ENCODE peak calls at places on chromosomes 12 and 14, in ten cellular contexts. M is right lobe of liver, F is OCI-LY7, H is psoas muscle, X is AG10803, G is foreskin fibroblast, D is astrocyte of the spinal cord, B is PC-3, V is progenitor cell of endocrine pancreas, T is nephron progenitor cell. C is an unnamed sample.

GRCh38 chr12:124270671-124271070 is 24.2 kb upstream of the RFLNA start:
- DNase-seq in X (no peak), B (no peak), M (no peak), F (no peak), G (no peak), H (no peak), V (no peak), D (no peak), T (no peak), C (no peak)

GRCh38 chr14:61553730-61554641 is 141.3 kb upstream of the HIF1A start:
- DNase-seq in B (peak), H (peak), X (peak), F (no peak), T (no peak), V (no peak), M (peak), G (peak), D (peak), C (no peak)

GRCh38 chr12:51820721-51821422 is 27.6 kb downstream of the FIGNL2 start:
- DNase-seq in T (peak), B (peak), F (no peak), H (peak), G (peak), D (peak), V (peak), X (peak), M (peak), C (peak)

GRCh38 chr14:96105921-96106441 is 66.8 kb downstream of the C14orf132 start:
- DNase-seq in B (no peak), F (no peak), H (peak), T (no peak), M (peak), V (no peak), X (peak), G (peak), D (no peak), C (peak)

GRCh38 chr14:23101986-23102625 is 2.7 kb downstream of the CIROP start:
- DNase-seq in D (no peak), V (no peak), T (no peak), G (no peak), M (no peak), B (no peak), H (no peak), F (no peak), X (no peak), C (no peak)

GRCh38 chr14:64845878-64846277 is 33.8 kb downstream of the SPTB start:
- DNase-seq in X (peak), T (no peak), B (no peak), H (no peak), G (peak), D (peak), F (no peak), V (no peak), M (no peak), C (no peak)

GRCh38 chr14:72651715-72652114 is 242.2 kb downstream of the DPF3 start:
- DNase-seq in H (no peak), D (no peak), V (no peak), G (no peak), M (no peak), X (no peak), B (no peak), F (no peak), T (no peak), C (no peak)

GRCh38 chr14:99230271-99231141 is 41.5 kb downstream of the BCL11B start:
- DNase-seq in G (no peak), B (no peak), H (no peak), X (peak), D (no peak), T (no peak), V (no peak), F (no peak), M (no peak), C (no peak)

GRCh38 chr12:108697905-108698304 is 33.4 kb downstream of the CORO1C start:
- DNase-seq in H (no peak), D (no peak), G (no peak), B (no peak), V (no peak), M (no peak), F (no peak), T (no peak), X (no peak), C (no peak)

GRCh38 chr12:2876431-2877046 is 435 bp downstream of the FOXM1 start:
- DNase-seq in H (no peak), B (peak), G (peak), M (no peak), F (peak), X (peak), D (peak), V (no peak), T (no peak), C (peak)

GRCh38 chr14:95189400-95190162 is 32.3 kb upstream of the DICER1 start:
- DNase-seq in F (no peak), D (peak), T (no peak), X (peak), M (no peak), V (no peak), G (no peak), B (no peak), H (no peak), C (no peak)

GRCh38 chr12:125145196-125145595 is 80.0 kb downstream of the AACS start:
- DNase-seq in T (no peak), X (peak), M (no peak), G (peak), B (no peak), V (no peak), H (no peak), F (no peak), D (no peak), C (no peak)

GRCh38 chr14:70698288-70698687 is 56.6 kb downstream of the TTC9 start:
- DNase-seq in H (no peak), B (peak), D (peak), M (no peak), V (no peak), T (no peak), X (peak), G (peak), F (no peak), C (no peak)

GRCh38 chr14:72618424-72618823 is 275.5 kb downstream of the DPF3 start:
- DNase-seq in D (no peak), T (no peak), H (no peak), X (no peak), V (no peak), M (no peak), F (no peak), B (no peak), G (no peak), C (no peak)

GRCh38 chr12:15227004-15227679 is 5.9 kb upstream of the RERG start:
- DNase-seq in F (peak), T (peak), M (peak), H (peak), X (peak), B (peak), V (no peak), G (peak), D (peak), C (peak)

GRCh38 chr14:55127491-55127951 is 1.5 kb upstream of the LGALS3 start:
- DNase-seq in T (no peak), B (peak), F (no peak), M (no peak), V (no peak), X (no peak), D (no peak), H (no peak), G (peak), C (no peak)

GRCh38 chr12:98352218-98352811 is 163.1 kb upstream of the TMPO start:
- DNase-seq in X (peak), B (peak), F (no peak), G (peak), T (no peak), H (no peak), V (no peak), D (peak), M (no peak), C (peak)

GRCh38 chr14:99436247-99437180 is 44.1 kb downstream of the SETD3 start:
- DNase-seq in G (no peak), B (no peak), X (peak), M (no peak), H (no peak), T (no peak), F (no peak), V (no peak), D (peak), C (no peak)

GRCh38 chr14:91154851-91155625 is 41.2 kb downstream of the DGLUCY start:
- DNase-seq in G (peak), V (no peak), T (peak), F (no peak), D (peak), X (peak), B (peak), M (no peak), H (no peak), C (no peak)

GRCh38 chr14:30698463-30698862 is 76.3 kb downstream of the SCFD1 start:
- DNase-seq in V (no peak), B (no peak), X (no peak), T (no peak), M (no peak), H (no peak), G (no peak), F (no peak), D (no peak), C (no peak)

GRCh38 chr12:110224379-110225304 is 56.4 kb upstream of the ATP2A2 start:
- DNase-seq in X (peak), G (peak), B (peak), F (no peak), D (peak), H (no peak), T (no peak), V (no peak), M (no peak), C (no peak)

GRCh38 chr14:30227871-30228270 is 300.2 kb upstream of the PRKD1 start:
- DNase-seq in H (peak), B (peak), F (no peak), M (no peak), T (no peak), G (peak), X (peak), D (peak), V (no peak), C (no peak)

GRCh38 chr14:77979171-77979570 is 179.3 kb downstream of the ADCK1 start:
- DNase-seq in F (no peak), B (no peak), V (no peak), D (no peak), M (no peak), X (no peak), T (no peak), H (no peak), G (no peak), C (no peak)

GRCh38 chr12:47190271-47190750 is 110.6 kb upstream of the AMIGO2 start:
- DNase-seq in X (peak), T (no peak), B (peak), D (peak), G (peak), V (no peak), M (no peak), F (no peak), H (no peak), C (no peak)

GRCh38 chr14:68695871-68696665 is 96.8 kb downstream of the ZFP36L1 start:
- DNase-seq in T (no peak), F (no peak), X (no peak), B (no peak), H (no peak), M (no peak), D (no peak), V (no peak), G (no peak), C (no peak)

GRCh38 chr12:115255962-115256361 is 572.0 kb upstream of the TBX3 start:
- DNase-seq in G (no peak), V (no peak), D (no peak), B (no peak), T (no peak), F (no peak), M (no peak), H (no peak), X (no peak), C (no peak)

GRCh38 chr14:78758333-78758732 is 588.2 kb downstream of the NRXN3 start:
- DNase-seq in B (peak), T (peak), H (no peak), F (peak), D (peak), X (peak), V (no peak), M (no peak), G (peak), C (peak)

GRCh38 chr14:19949218-19949617 is 18.5 kb downstream of the OR4K1 start:
- DNase-seq in H (no peak), V (no peak), F (no peak), D (no peak), M (no peak), T (no peak), B (no peak), G (no peak), X (no peak), C (no peak)

GRCh38 chr14:75429562-75429961 is 1.7 kb downstream of the JDP2 start:
- DNase-seq in T (no peak), M (no peak), X (no peak), D (no peak), B (no peak), V (no peak), G (no peak), F (peak), H (no peak), C (no peak)
- TF ChIP-seq CTCF in T (no peak), M (no peak), X (no peak), D (no peak), B (no peak), V (no peak), G (no peak), F (no peak), H (no peak), C (no peak)

GRCh38 chr12:103326190-103326589 is 169.6 kb downstream of the C12orf42 start:
- DNase-seq in T (peak), D (no peak), B (peak), V (no peak), X (no peak), H (no peak), F (peak), G (no peak), M (no peak), C (peak)
- TF ChIP-seq CTCF in T (peak), D (no peak), B (peak), V (peak), X (peak), H (no peak), F (peak), G (no peak), M (peak), C (peak)

GRCh38 chr12:54003625-54004024 is 3.7 kb downstream of the HOXC9 start:
- DNase-seq in T (no peak), M (no peak), B (no peak), D (no peak), G (no peak), V (no peak), X (peak), H (no peak), F (no peak), C (no peak)

GRCh38 chr12:54004841-54005530 is 3.8 kb upstream of the HOXC8 start:
- DNase-seq in D (no peak), F (no peak), G (no peak), V (no peak), X (peak), M (no peak), B (no peak), T (peak), H (no peak), C (no peak)

GRCh38 chr12:54002915-54003339 is 3.0 kb downstream of the HOXC9 start:
- DNase-seq in G (no peak), D (no peak), T (no peak), M (no peak), F (no peak), V (no peak), H (no peak), X (no peak), B (no peak), C (no peak)

GRCh38 chr12:54005531-54005852 is 3.3 kb upstream of the HOXC8 start:
- DNase-seq in H (no peak), F (no peak), X (no peak), M (no peak), G (no peak), B (no peak), D (no peak), V (no peak), T (peak), C (no peak)

DNA sequence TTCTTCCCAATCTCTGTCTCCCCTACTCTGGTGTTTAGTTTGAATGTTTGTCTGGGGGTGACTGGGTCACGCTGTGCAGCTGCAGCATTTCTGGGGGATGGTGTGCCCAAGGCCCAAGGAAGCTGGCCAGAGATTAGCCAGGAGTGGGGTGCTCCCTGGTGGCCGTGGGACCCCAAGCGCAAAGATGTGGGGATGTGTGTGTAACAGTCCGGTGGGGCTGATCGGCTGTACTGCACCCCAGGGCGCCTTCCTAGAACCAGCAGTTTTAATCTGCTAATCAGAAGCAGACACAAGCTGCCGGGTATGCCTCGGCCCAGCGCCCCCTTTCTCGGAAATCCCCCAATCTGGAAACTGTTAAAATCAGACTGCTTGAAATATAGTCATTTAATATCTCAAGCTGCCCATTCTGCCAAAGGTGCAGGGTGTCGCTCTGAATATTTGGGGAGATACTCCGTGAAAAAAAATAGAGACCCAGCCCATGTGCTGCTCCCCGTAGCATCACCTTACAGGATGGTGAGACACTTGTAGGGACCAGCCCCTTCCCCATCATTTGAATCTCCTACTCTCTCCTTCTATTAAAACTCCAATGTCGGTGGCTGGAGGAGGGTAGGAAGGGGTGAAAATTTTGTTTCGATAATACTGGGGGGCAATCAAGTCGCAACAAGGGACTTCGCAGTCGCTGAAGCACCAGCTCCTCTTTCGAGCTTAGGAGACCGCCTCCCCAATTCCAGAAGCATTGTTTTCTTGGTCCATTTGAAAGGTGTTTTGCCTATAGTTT is 4.3 kb downstream of the HOXC9 start:
- DNase-seq in D (no peak), V (no peak), T (no peak), H (no peak), F (no peak), M (no peak), G (peak), X (peak), B (no peak), C (no peak)
- TF ChIP-seq CTCF in D (no peak), V (no peak), T (no peak), H (no peak), F (peak), M (no peak), G (no peak), X (peak), B (peak), C (peak)

GRCh38 chr12:6751767-6752166 is 1.2 kb downstream of the MLF2 start:
- DNase-seq in F (no peak), T (no peak), B (no peak), G (no peak), H (no peak), M (no peak), D (no peak), X (no peak), V (no peak), C (no peak)

GRCh38 chr12:6752181-6752930 is 585 bp downstream of the MLF2 start:
- DNase-seq in D (peak), B (peak), V (no peak), G (peak), X (peak), F (peak), T (peak), M (no peak), H (no peak), C (peak)

GRCh38 chr12:6754406-6754805 is 1.5 kb upstream of the MLF2 start:
- DNase-seq in T (no peak), D (no peak), X (no peak), V (no peak), M (no peak), G (no peak), H (no peak), F (no peak), B (no peak), C (no peak)

GRCh38 chr12:6753772-6754356 is 923 bp upstream of the MLF2 start:
- DNase-seq in D (no peak), F (no peak), T (peak), B (no peak), H (no peak), M (no peak), V (no peak), X (no peak), G (no peak), C (no peak)

DNA sequence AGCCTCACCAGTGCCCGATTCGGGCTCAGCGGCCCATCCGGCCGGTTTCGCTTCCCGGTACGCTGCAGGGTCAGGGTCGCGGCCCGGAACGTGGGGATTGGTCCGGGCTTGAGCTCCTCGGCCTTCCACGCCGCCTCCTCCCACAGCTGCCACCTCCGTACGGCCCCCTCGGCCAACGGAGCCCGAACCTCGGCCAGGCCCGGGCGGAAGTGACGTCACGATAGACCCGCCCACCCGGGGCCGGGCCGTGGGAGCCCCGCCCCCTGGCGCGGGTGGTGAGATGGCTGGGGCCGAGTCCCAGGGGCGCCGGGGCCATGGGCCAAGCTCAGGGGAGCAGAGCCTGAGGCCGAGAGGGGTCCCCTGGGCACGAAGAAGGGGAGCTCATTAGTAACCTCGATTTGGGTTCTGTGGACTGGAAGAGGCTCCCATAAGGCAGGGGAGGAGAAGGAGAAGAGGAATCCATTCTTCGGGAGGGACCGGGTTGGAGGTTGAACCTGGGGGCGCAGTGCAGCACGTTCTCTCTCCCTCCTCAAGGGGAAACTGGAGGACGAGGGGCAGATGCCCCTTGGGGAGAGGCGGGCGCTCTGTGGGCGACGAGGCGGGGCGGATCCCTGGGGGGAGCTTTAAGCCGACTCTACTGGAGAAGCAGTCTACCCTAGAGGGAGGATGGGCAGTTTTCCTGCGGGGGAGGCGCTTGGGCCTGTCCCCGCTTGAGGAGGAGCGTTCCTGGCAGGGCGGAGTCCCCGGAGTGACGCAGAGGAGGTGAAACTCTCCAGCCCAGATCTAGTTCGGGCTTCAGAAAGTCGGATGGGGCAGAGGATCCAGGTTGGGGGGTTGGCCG is at the start of gene MLF2:
- DNase-seq in V (peak), H (peak), D (peak), T (peak), X (peak), B (peak), M (peak), G (peak), F (peak), C (peak)
- TF ChIP-seq CTCF in V (peak), H (peak), D (peak), T (no peak), X (no peak), B (peak), M (peak), G (no peak), F (no peak), C (peak)

GRCh38 chr14:92457018-92457565 is 56.5 kb upstream of the RIN3 start:
- DNase-seq in H (no peak), F (no peak), G (no peak), B (no peak), M (no peak), T (no peak), X (no peak), D (no peak), V (no peak), C (no peak)
- TF ChIP-seq CTCF in H (no peak), F (peak), G (no peak), B (no peak), M (no peak), T (no peak), X (no peak), D (no peak), V (peak), C (no peak)

GRCh38 chr14:104385189-104386135 is 194.1 kb upstream of the C14orf180 start:
- DNase-seq in D (no peak), F (no peak), G (no peak), V (no peak), X (no peak), B (no peak), H (no peak), T (no peak), M (no peak), C (no peak)
- TF ChIP-seq CTCF in D (no peak), F (no peak), G (no peak), V (no peak), X (no peak), B (no peak), H (no peak), T (no peak), M (no peak), C (no peak)

DNA sequence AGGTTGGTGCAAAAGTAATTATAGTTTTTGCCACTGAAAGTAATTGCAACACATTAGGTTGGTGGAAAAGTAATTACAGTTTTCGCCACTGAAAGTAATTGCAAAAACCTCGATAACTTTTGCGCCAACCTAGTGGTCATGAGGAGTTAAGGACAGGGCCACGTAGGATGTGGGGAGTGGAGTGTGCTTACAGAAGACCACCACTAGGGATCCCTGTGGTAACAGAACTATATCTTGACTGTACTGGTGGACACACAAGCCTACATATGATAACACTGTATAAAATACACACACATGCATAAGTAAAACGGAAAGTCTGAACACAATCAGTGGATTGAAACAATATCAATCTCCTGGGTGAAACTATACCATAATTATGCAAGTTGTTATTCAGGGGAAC is 187.4 kb upstream of the ABCD2 start:
- DNase-seq in M (no peak), G (no peak), T (no peak), X (no peak), H (no peak), D (no peak), V (no peak), B (peak), F (peak), C (no peak)
- TF ChIP-seq CTCF in M (no peak), G (peak), T (peak), X (peak), H (no peak), D (peak), V (peak), B (peak), F (peak), C (peak)

GRCh38 chr12:105231396-105231795 is 4.6 kb downstream of the APPL2 start:
- DNase-seq in M (no peak), V (no peak), F (no peak), D (no peak), T (no peak), H (no peak), X (peak), B (no peak), G (no peak), C (no peak)
- TF ChIP-seq CTCF in M (no peak), V (no peak), F (no peak), D (no peak), T (no peak), H (no peak), X (peak), B (no peak), G (no peak), C (no peak)

C was measured in GM13977.